ENCODE peak calls at places on chromosomes 12 and 14, in four cellular contexts. Q, H, E and V are unnamed samples.

GRCh38 chr14:102184678-102185040 is 45.0 kb downstream of the WDR20 start:
- DNase-seq in Q (no peak), H (no peak), E (no peak), V (no peak)

GRCh38 chr14:54673193-54674121 is 106.5 kb downstream of the SAMD4A start:
- DNase-seq in Q (no peak), H (no peak), E (no peak), V (no peak)

GRCh38 chr14:104546021-104546491 is 33.5 kb upstream of the C14orf180 start:
- DNase-seq in Q (no peak), H (no peak), E (no peak), V (no peak)

GRCh38 chr12:78156751-78157150 is 326.1 kb downstream of the NAV3 start:
- DNase-seq in Q (no peak), H (no peak), E (no peak), V (no peak)

GRCh38 chr14:57889245-57889644 is 23.4 kb upstream of the SLC35F4 start:
- DNase-seq in Q (no peak), H (peak), E (no peak), V (peak)

GRCh38 chr14:60951781-60952435 is 29.0 kb downstream of the TRMT5 start:
- DNase-seq in Q (no peak), H (peak), E (no peak), V (no peak)

GRCh38 chr14:65267856-65268255 is 144.7 kb upstream of the FUT8 start:
- DNase-seq in Q (no peak), H (no peak), E (no peak), V (no peak)

GRCh38 chr14:57297852-57298251 is 29.1 kb downstream of the AP5M1 start:
- DNase-seq in Q (no peak), H (no peak), E (no peak), V (no peak)

GRCh38 chr12:46415552-46415951 is 43.0 kb upstream of the SLC38A2 start:
- DNase-seq in Q (no peak), H (no peak), E (no peak), V (no peak)

GRCh38 chr12:108112815-108113556 is 16.1 kb upstream of the WSCD2 start:
- DNase-seq in Q (no peak), H (no peak), E (no peak), V (no peak)

GRCh38 chr14:24630087-24630871 is 3.7 kb downstream of the GZMB start:
- DNase-seq in Q (no peak), H (no peak), E (no peak), V (no peak)

GRCh38 chr14:61090432-61091216 is 109.6 kb downstream of the SLC38A6 start:
- DNase-seq in Q (no peak), H (no peak), E (no peak), V (no peak)

GRCh38 chr12:13718271-13718670 is 263.1 kb downstream of the GRIN2B start:
- DNase-seq in Q (no peak), H (no peak), E (no peak), V (no peak)

GRCh38 chr14:72615511-72616121 is 278.3 kb downstream of the DPF3 start:
- DNase-seq in Q (peak), H (no peak), E (no peak), V (no peak)

GRCh38 chr12:550473-551260 is 90.9 kb downstream of the B4GALNT3 start:
- DNase-seq in Q (no peak), H (no peak), E (no peak), V (no peak)

GRCh38 chr12:111428728-111429175 is 23.0 kb downstream of the SH2B3 start:
- DNase-seq in Q (no peak), H (no peak), E (no peak), V (no peak)

GRCh38 chr14:92686763-92687427 is 61.5 kb downstream of the LGMN start:
- DNase-seq in Q (peak), H (peak), E (peak), V (peak)

GRCh38 chr14:58942516-58942915 is 246.0 kb upstream of the DAAM1 start:
- DNase-seq in Q (no peak), H (peak), E (no peak), V (peak)

GRCh38 chr12:98416845-98417244 is 98.5 kb upstream of the TMPO start:
- DNase-seq in Q (no peak), H (no peak), E (no peak), V (peak)

GRCh38 chr14:23068792-23069412 is 11.6 kb upstream of the CDH24 start:
- DNase-seq in Q (peak), H (peak), E (no peak), V (peak)

GRCh38 chr12:109773384-109774011 is 59.7 kb downstream of the TRPV4 start:
- DNase-seq in Q (no peak), H (no peak), E (no peak), V (peak)

GRCh38 chr12:34392741-34393085 is 370.4 kb downstream of the ALG10 start:
- DNase-seq in Q (peak), H (no peak), E (no peak), V (no peak)